ENCODE peak calls at places on chromosome 9, in six cellular contexts. F is mucosa of descending colon; W is body of pancreas; V is cardiac muscle cell; G is naive thymus-derived CD4-positive, alpha-beta T cell; S is CD8-positive, alpha-beta T cell. L is an unnamed sample.

GRCh38 chr9:135925496-135926133 is 18.3 kb upstream of the CAMSAP1 start:
- DNase-seq in F (peak; percentile 21), W (no peak), V (no peak), G (no peak), S (no peak), L (peak; percentile 23)

GRCh38 chr9:135130266-135130976 is 43.0 kb downstream of the OLFM1 start:
- DNase-seq in F (no peak), W (no peak), V (no peak), G (no peak), S (no peak), L (no peak)

GRCh38 chr9:128972956-128973355 is 25.5 kb downstream of the NUP188 start:
- DNase-seq in F (no peak), W (no peak), V (no peak), G (no peak), S (no peak), L (no peak)

GRCh38 chr9:16445141-16445920 is 425.1 kb downstream of the BNC2 start:
- DNase-seq in F (no peak), W (no peak), V (no peak), G (no peak), S (no peak), L (no peak)

GRCh38 chr9:127635198-127635735 is 23.2 kb downstream of the STXBP1 start:
- DNase-seq in F (no peak), W (no peak), V (no peak), G (no peak), S (no peak), L (no peak)

GRCh38 chr9:113720495-113720894 is 155.6 kb upstream of the ZNF618 start:
- DNase-seq in F (no peak), W (no peak), V (no peak), G (no peak), S (no peak), L (no peak)

GRCh38 chr9:93116049-93116961 is 17.7 kb downstream of the NINJ1 start:
- DNase-seq in F (peak; percentile 82), W (peak; percentile 71), V (no peak), G (no peak), S (no peak), L (peak; percentile 91)

GRCh38 chr9:79210541-79211243 is 361.1 kb upstream of the TLE4 start:
- DNase-seq in F (no peak), W (no peak), V (no peak), G (no peak), S (no peak), L (no peak)

GRCh38 chr9:14352549-14352948 is 38.6 kb upstream of the NFIB start:
- DNase-seq in F (no peak), W (no peak), V (no peak), G (no peak), S (no peak), L (no peak)

GRCh38 chr9:4422495-4422894 is 67.8 kb upstream of the SLC1A1 start:
- DNase-seq in F (no peak), W (no peak), V (no peak), G (peak; percentile 44), S (no peak), L (no peak)

GRCh38 chr9:114919611-114920010 is 10.8 kb downstream of the TNFSF8 start:
- DNase-seq in F (no peak), W (no peak), V (no peak), G (no peak), S (no peak), L (no peak)

GRCh38 chr9:75088646-75089368 is 493 bp downstream of the OSTF1 start:
- DNase-seq in F (peak; percentile 83), W (peak; percentile 83), V (peak; percentile 68), G (no peak), S (no peak), L (peak; percentile 87)

GRCh38 chr9:137163101-137163661 is 6.7 kb downstream of the LRRC26 start:
- DNase-seq in F (no peak), W (no peak), V (peak; percentile 24), G (no peak), S (no peak), L (no peak)

GRCh38 chr9:109246533-109246932 is 74.3 kb downstream of the EPB41L4B start:
- DNase-seq in F (no peak), W (peak; percentile 94), V (no peak), G (no peak), S (no peak), L (no peak)

GRCh38 chr9:123509646-123510045 is 153.6 kb downstream of the CRB2 start:
- DNase-seq in F (no peak), W (no peak), V (no peak), G (no peak), S (no peak), L (no peak)

GRCh38 chr9:90936380-90936779 is 134.8 kb downstream of the SYK start:
- DNase-seq in F (no peak), W (no peak), V (no peak), G (no peak), S (no peak), L (no peak)

GRCh38 chr9:69027355-69028097 is 8.0 kb upstream of the FXN start:
- DNase-seq in F (no peak), W (peak; percentile 53), V (peak; percentile 73), G (peak; percentile 67), S (peak; percentile 16), L (no peak)

GRCh38 chr9:96129698-96130097 is 172.3 kb downstream of the HSD17B3 start:
- DNase-seq in F (no peak), W (no peak), V (no peak), G (no peak), S (no peak), L (no peak)

GRCh38 chr9:137367506-137368430 is 55.2 kb downstream of the EXD3 start:
- DNase-seq in F (peak; percentile 16), W (peak; percentile 6), V (no peak), G (no peak), S (no peak), L (no peak)

DNA sequence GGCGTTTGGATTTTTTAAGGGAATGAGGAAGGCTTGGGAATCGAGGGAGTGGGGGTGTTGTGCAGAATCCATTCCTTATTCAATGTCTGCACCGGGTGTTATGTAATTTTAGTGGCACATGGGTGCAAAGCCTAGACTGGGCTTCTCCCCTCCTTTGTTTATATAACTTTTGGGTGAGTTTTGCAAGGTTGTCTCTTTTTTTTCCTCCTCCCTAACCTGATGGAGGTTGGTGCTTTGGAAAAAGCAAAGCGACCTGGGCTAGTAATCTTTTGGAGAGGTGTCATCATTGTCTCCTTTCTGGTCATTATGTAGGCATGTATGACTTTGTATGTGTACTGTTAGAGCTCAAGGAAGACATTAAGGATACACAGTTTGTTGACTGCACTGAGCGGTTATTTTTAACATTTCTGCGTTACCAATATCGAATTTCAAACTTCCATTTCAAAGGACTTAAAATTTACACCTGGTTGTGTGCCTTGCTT is 3.1 kb downstream of the SMARCA2 start:
- DNase-seq in F (no peak), W (no peak), V (no peak), G (peak; percentile 48), S (no peak), L (no peak)
- H3K4me1 ChIP-seq in F (peaks cover 40% of the 10 kb centered on the region), W (peaks cover 51% of the 10 kb centered on the region), V (peaks cover 9% of the 10 kb centered on the region), G (peaks cover 50% of the 10 kb centered on the region), S (peaks cover 51% of the 10 kb centered on the region), L (peaks cover 59% of the 10 kb centered on the region)

DNA sequence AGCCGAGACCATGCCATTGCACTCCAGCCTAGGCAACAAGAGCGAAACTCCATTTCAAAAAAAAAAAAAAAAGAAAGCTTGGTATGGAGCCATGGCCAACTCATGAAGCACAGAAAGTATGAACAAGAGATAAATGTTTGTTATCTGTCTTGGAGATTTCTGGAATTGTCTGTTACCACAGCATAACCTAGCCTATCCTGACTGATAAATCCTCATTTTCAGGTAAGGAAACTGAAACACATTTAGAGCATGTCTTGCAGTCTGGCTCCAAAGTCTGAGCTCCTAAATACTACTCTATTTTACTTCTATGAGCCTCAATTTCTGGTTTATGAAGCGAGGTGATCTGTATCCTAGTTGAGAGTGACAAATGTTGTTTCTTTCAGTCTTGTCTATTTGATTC is 68.3 kb upstream of the SLC44A1 start:
- DNase-seq in F (no peak), W (no peak), V (no peak), G (no peak), S (no peak), L (no peak)
- H3K4me1 ChIP-seq in F (no peaks in the 10 kb centered on the region), W (no peaks in the 10 kb centered on the region), V (no peaks in the 10 kb centered on the region), G (no peaks in the 10 kb centered on the region), S (no peaks in the 10 kb centered on the region), L (no peaks in the 10 kb centered on the region)

DNA sequence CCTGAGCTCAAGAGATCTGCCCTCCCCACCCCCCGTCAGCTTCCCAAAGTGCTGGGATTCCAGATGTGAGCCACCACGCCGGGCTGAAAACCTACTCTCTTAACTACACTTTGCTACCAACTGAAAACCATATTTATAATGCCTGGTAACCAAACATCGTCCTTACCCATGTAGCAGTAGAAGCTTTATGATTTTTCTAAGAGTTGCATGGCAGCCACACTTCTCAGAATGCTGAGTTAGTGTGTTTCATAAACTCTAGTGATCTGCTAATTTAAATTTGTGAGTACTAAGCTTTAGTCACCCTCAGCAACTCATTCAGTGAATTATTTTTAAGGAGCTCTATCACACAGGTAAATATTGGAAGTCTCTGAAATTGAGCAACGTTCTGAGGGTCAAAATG is 478.4 kb downstream of the KDM4C start:
- DNase-seq in F (no peak), W (no peak), V (no peak), G (no peak), S (no peak), L (no peak)
- H3K4me1 ChIP-seq in F (no peaks in the 10 kb centered on the region), W (no peaks in the 10 kb centered on the region), V (no peaks in the 10 kb centered on the region), G (no peaks in the 10 kb centered on the region), S (no peaks in the 10 kb centered on the region), L (no peaks in the 10 kb centered on the region)

DNA sequence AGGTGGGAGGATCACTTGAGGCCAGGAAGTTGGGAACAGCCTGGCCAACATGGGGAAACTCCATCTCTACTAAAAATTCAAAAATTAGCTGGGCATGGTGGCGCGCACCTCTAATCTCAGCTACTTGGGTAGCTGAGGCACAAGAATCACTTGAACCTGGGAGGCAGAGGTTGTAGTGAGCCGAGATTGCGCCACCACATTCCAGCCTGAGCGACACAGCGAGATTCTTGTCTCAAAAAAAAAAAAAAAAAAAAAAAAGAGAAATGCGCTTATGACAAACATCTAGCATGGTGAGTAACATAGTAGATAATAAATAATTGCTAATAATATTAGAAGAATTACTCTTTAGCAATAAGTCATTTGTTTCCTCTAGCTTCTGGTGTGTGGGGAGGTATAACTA is 25.9 kb downstream of the RUSC2 start:
- DNase-seq in F (no peak), W (peak; percentile 31), V (no peak), G (no peak), S (no peak), L (peak; percentile 53)
- H3K4me1 ChIP-seq in F (no peaks in the 10 kb centered on the region), W (peaks cover 63% of the 10 kb centered on the region), V (peaks cover 41% of the 10 kb centered on the region), G (no peaks in the 10 kb centered on the region), S (no peaks in the 10 kb centered on the region), L (peaks cover 60% of the 10 kb centered on the region)